ENCODE peak calls at places on chromosome 9, in eight cellular contexts. Y is HCT116, M is transverse colon, D is HepG2, F is right lobe of liver, H is ovary, C is A549, Z is stomach. O is an unnamed sample.

GRCh38 chr9:118148990-118149389 is 444.8 kb downstream of the TLR4 start:
- DNase-seq in Y (no peak), M (no peak), D (no peak), F (no peak), H (no peak), C (no peak), Z (no peak), O (no peak)

GRCh38 chr9:135690836-135691570 is 8.3 kb downstream of the SOHLH1 start:
- DNase-seq in Y (no peak), M (no peak), D (no peak), F (no peak), H (no peak), C (no peak), Z (no peak), O (no peak)

GRCh38 chr9:34451545-34451944 is 6.8 kb downstream of the FAM219A start:
- DNase-seq in Y (no peak), M (no peak), D (no peak), F (no peak), H (no peak), C (no peak), Z (no peak), O (peak; percentile 48)

GRCh38 chr9:124780060-124780756 is 3.3 kb downstream of the OLFML2A start:
- DNase-seq in Y (no peak), M (peak; percentile 13), D (no peak), F (no peak), H (peak; percentile 51), C (no peak), Z (peak; percentile 22), O (no peak)

GRCh38 chr9:2132484-2133082 is 117.4 kb downstream of the SMARCA2 start:
- DNase-seq in Y (peak; percentile 6), M (no peak), D (no peak), F (no peak), H (no peak), C (peak; percentile 27), Z (no peak), O (peak; percentile 57)

GRCh38 chr9:85740821-85741111 is 988 bp downstream of the AGTPBP1 start:
- DNase-seq in Y (no peak), M (no peak), D (peak; percentile 10), F (no peak), H (no peak), C (no peak), Z (no peak), O (peak; percentile 90)

GRCh38 chr9:38316166-38316765 is 76.2 kb upstream of the ALDH1B1 start:
- DNase-seq in Y (no peak), M (no peak), D (no peak), F (no peak), H (no peak), C (no peak), Z (no peak), O (no peak)

GRCh38 chr9:101527066-101527465 is 6.6 kb upstream of the RNF20 start:
- DNase-seq in Y (no peak), M (no peak), D (no peak), F (no peak), H (no peak), C (no peak), Z (no peak), O (no peak)

GRCh38 chr9:135501261-135502167 is 1.0 kb downstream of the MRPS2 start:
- DNase-seq in Y (no peak), M (peak; percentile 66), D (no peak), F (no peak), H (no peak), C (peak; percentile 71), Z (peak; percentile 59), O (peak; percentile 78)

GRCh38 chr9:36597412-36598178 is 24.9 kb downstream of the MELK start:
- DNase-seq in Y (peak; percentile 32), M (no peak), D (peak; percentile 58), F (no peak), H (no peak), C (peak; percentile 73), Z (no peak), O (peak; percentile 29)

GRCh38 chr9:89661391-89661949 is 56.7 kb downstream of the GADD45G start:
- DNase-seq in Y (no peak), M (peak; percentile 47), D (peak; percentile 37), F (peak; percentile 72), H (no peak), C (no peak), Z (peak; percentile 55), O (peak; percentile 18)

GRCh38 chr9:95077766-95078382 is 239.6 kb downstream of the FANCC start:
- DNase-seq in Y (no peak), M (no peak), D (no peak), F (no peak), H (peak; percentile 10), C (no peak), Z (peak; percentile 43), O (no peak)
- H3K4me3 ChIP-seq in Y (no peak overlapping the region), M (no peak overlapping the region), D (no peak overlapping the region), F (no peak overlapping the region), H (no peak overlapping the region), C (no peak overlapping the region), Z (no peak overlapping the region), O (no peak overlapping the region)

DNA sequence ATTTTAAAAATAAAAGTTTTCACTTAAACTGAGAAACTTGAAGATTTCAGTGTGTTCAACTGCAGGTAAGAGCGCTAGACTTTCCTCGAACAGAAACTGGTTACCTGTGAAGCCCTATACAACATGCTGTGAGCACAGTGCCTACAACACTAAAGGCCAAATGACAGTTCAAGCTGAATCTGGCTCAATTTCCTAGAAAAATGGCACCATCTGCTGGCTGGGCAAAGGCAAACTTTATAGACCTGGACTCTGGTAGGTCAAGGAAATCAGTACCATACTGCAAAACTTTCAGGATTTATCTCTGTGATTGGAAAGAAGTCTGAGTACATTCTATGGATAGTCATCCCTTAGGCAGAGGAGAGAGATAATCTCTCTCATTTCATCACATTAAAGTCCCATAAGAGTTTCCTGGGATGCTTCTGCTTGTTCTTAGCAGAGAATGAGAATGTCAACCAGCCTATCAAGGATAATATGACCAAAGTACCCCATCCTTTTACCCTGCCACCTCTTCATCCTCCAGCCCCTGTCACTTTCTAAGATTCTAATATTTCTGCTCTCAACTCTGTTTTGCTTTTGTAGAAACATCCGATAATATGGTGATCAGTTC is 31.8 kb upstream of the FOXB2 start:
- DNase-seq in Y (peak; percentile 48), M (peak; percentile 51), D (peak; percentile 21), F (no peak), H (no peak), C (peak; percentile 60), Z (no peak), O (peak; percentile 61)
- TF ChIP-seq CTCF in Y (peak; percentile 80), M (peak; percentile 51), D (peak; percentile 50), F (peak; percentile 20), H (no peak), C (peak; percentile 75), Z (no peak), O (peak; percentile 49)

DNA sequence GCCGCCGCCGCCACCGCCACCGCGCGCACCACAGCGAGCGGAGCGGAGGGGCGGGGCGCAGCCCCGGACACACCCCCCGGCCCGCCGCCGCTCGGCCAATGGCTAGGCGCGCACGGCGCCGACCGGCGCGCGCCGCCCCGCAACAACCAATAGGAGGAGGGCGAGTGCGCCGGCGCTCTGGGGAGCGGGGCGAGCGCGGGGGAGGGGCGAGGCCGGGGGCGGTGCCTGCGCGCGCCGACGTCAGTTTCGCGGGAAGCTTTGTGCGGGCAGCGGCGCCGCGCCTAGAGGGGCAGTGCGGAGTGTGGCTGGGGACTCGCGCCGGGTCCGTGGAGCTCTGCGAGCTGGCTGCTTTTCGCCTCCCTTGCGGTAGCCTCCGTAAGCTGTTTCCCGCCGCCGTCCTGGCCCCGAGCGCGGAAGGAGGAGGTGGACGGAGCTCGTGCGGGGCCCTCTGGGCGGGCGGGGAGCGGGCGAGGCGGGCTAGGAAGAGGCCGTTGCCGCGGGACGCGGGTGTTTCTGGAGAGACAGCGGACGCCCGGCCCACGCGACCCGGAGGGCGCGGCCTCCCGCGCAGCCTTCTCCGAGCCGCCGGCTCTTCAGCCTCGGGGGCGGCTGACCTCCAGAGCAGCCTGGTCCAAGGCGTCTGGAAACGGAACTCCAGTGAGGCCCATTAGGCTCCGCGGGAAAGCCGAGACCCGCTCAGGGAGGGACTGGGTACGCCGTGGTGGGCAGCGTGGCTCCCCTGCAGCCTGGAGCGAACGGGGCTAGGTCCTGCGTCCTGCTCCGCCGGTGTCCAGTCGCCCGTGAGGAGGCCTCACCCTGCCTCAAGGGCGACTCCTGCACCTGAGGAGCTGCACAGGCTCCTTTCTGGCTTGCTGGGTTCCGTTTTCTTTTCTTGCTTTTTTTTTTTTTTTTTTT is at the start of gene ZMYND19:
- DNase-seq in Y (peak; percentile 62), M (peak; percentile 92), D (peak; percentile 73), F (peak; percentile 92), H (peak; percentile 89), C (peak; percentile 85), Z (peak; percentile 92), O (peak; percentile 88)
- TF ChIP-seq POLR2A in Y (no peak), M (peak; percentile 31), D (peak; percentile 59), F (peak; percentile 17), H (no peak), C (peak; percentile 58), Z (no peak), O (peak; percentile 49)

GRCh38 chr9:137269231-137269772 is 8.2 kb upstream of the TOR4A start:
- DNase-seq in Y (no peak), M (peak; percentile 78), D (no peak), F (peak; percentile 76), H (no peak), C (peak; percentile 58), Z (peak; percentile 82), O (no peak)
- H3K4me3 ChIP-seq in Y (no peak overlapping the region), M (no peak overlapping the region), D (no peak overlapping the region), F (peak overlapping the region; percentile 28), H (no peak overlapping the region), C (no peak overlapping the region), Z (peak overlapping the region; percentile 30), O (no peak overlapping the region)

GRCh38 chr9:77649109-77649812 is 1.1 kb upstream of the GNA14 start:
- DNase-seq in Y (peak; percentile 10), M (no peak), D (peak; percentile 19), F (no peak), H (no peak), C (peak; percentile 32), Z (no peak), O (peak; percentile 66)

GRCh38 chr9:77647267-77647658 is 859 bp downstream of the GNA14 start:
- DNase-seq in Y (no peak), M (no peak), D (no peak), F (no peak), H (no peak), C (no peak), Z (no peak), O (no peak)

GRCh38 chr9:77647659-77648457 is at the start of gene GNA14:
- DNase-seq in Y (no peak), M (peak; percentile 24), D (no peak), F (peak; percentile 60), H (peak; percentile 43), C (no peak), Z (no peak), O (no peak)

GRCh38 chr9:77651203-77651602 is 3.1 kb upstream of the GNA14 start:
- DNase-seq in Y (no peak), M (no peak), D (no peak), F (no peak), H (no peak), C (no peak), Z (no peak), O (no peak)

GRCh38 chr9:77648458-77649108 is 461 bp upstream of the GNA14 start:
- DNase-seq in Y (no peak), M (peak; percentile 71), D (no peak), F (peak; percentile 80), H (peak; percentile 68), C (no peak), Z (peak; percentile 66), O (peak; percentile 6)
- TF ChIP-seq CTCF in Y (no peak), M (no peak), D (no peak), F (no peak), H (no peak), C (no peak), Z (no peak), O (no peak)